ENCODE peak calls at places on chromosomes 3 and 15, in nine cellular contexts. One of them, this sample, is unnamed. For H3K4me1, the result is how much of the 10 kb centered on the place peaks cover.

GRCh38 chr15:64515196-64515595 is 54.8 kb downstream of the ZNF609 start:
- DNase-seq in aorta: no peak
- DNase-seq in transverse colon: no peak
- DNase-seq in sigmoid colon: no peak
- DNase-seq in fibroblast of lung: no peak
- DNase-seq in upper lobe of right lung: no peak
- DNase-seq in GM23248: no peak
- DNase-seq in hepatocyte: no peak
- DNase-seq in tibial artery: no peak
- DNase-seq in this sample: no peak

GRCh38 chr3:38128303-38128655 is 8.6 kb downstream of the ACAA1 start:
- DNase-seq in aorta: no peak
- DNase-seq in transverse colon: no peak
- DNase-seq in sigmoid colon: no peak
- DNase-seq in fibroblast of lung: no peak
- DNase-seq in upper lobe of right lung: no peak
- DNase-seq in GM23248: no peak
- DNase-seq in hepatocyte: no peak
- DNase-seq in tibial artery: no peak
- DNase-seq in this sample: no peak

GRCh38 chr3:21729888-21730459 is 21.0 kb downstream of the ZNF385D start:
- DNase-seq in aorta: no peak
- DNase-seq in transverse colon: no peak
- DNase-seq in sigmoid colon: no peak
- DNase-seq in fibroblast of lung: peak
- DNase-seq in upper lobe of right lung: no peak
- DNase-seq in GM23248: peak
- DNase-seq in hepatocyte: no peak
- DNase-seq in tibial artery: no peak
- DNase-seq in this sample: no peak

GRCh38 chr15:20355256-20355868 is 186.2 kb downstream of the GOLGA6L6 start:
- DNase-seq in aorta: peak
- DNase-seq in transverse colon: no peak
- DNase-seq in sigmoid colon: peak
- DNase-seq in fibroblast of lung: no peak
- DNase-seq in upper lobe of right lung: peak
- DNase-seq in GM23248: no peak
- DNase-seq in hepatocyte: no peak
- DNase-seq in tibial artery: no peak
- DNase-seq in this sample: no peak

GRCh38 chr3:194661946-194662345 is 10.0 kb downstream of the LSG1 start:
- DNase-seq in aorta: no peak
- DNase-seq in transverse colon: no peak
- DNase-seq in sigmoid colon: no peak
- DNase-seq in fibroblast of lung: no peak
- DNase-seq in upper lobe of right lung: no peak
- DNase-seq in GM23248: no peak
- DNase-seq in hepatocyte: no peak
- DNase-seq in tibial artery: no peak
- DNase-seq in this sample: no peak

GRCh38 chr3:152460936-152461335 is 192.2 kb downstream of the MBNL1 start:
- DNase-seq in aorta: no peak
- DNase-seq in transverse colon: peak
- DNase-seq in sigmoid colon: no peak
- DNase-seq in fibroblast of lung: no peak
- DNase-seq in upper lobe of right lung: no peak
- DNase-seq in GM23248: no peak
- DNase-seq in hepatocyte: no peak
- DNase-seq in tibial artery: no peak
- DNase-seq in this sample: no peak

GRCh38 chr3:37770938-37771918 is 90.5 kb upstream of the CTDSPL start:
- DNase-seq in aorta: no peak
- DNase-seq in transverse colon: no peak
- DNase-seq in sigmoid colon: no peak
- DNase-seq in fibroblast of lung: no peak
- DNase-seq in upper lobe of right lung: no peak
- DNase-seq in GM23248: no peak
- DNase-seq in hepatocyte: no peak
- DNase-seq in tibial artery: peak
- DNase-seq in this sample: no peak

GRCh38 chr3:187208159-187208558 is 10.9 kb downstream of the RTP1 start:
- DNase-seq in aorta: no peak
- DNase-seq in transverse colon: no peak
- DNase-seq in sigmoid colon: no peak
- DNase-seq in fibroblast of lung: no peak
- DNase-seq in upper lobe of right lung: no peak
- DNase-seq in GM23248: peak
- DNase-seq in hepatocyte: peak
- DNase-seq in tibial artery: no peak
- DNase-seq in this sample: peak

GRCh38 chr15:90086868-90087268 is 15.4 kb downstream of the IDH2 start:
- DNase-seq in aorta: no peak
- DNase-seq in transverse colon: peak
- DNase-seq in sigmoid colon: no peak
- DNase-seq in fibroblast of lung: peak
- DNase-seq in upper lobe of right lung: peak
- DNase-seq in GM23248: peak
- DNase-seq in hepatocyte: no peak
- DNase-seq in tibial artery: no peak
- DNase-seq in this sample: no peak

GRCh38 chr3:69511361-69511760 is 125.5 kb upstream of the FRMD4B start:
- DNase-seq in aorta: no peak
- DNase-seq in transverse colon: no peak
- DNase-seq in sigmoid colon: no peak
- DNase-seq in fibroblast of lung: no peak
- DNase-seq in upper lobe of right lung: no peak
- DNase-seq in GM23248: no peak
- DNase-seq in hepatocyte: no peak
- DNase-seq in tibial artery: no peak
- DNase-seq in this sample: no peak

GRCh38 chr3:104952587-104952986 is 414.1 kb upstream of the ALCAM start:
- DNase-seq in aorta: no peak
- DNase-seq in transverse colon: no peak
- DNase-seq in sigmoid colon: no peak
- DNase-seq in fibroblast of lung: peak
- DNase-seq in upper lobe of right lung: no peak
- DNase-seq in GM23248: peak
- DNase-seq in hepatocyte: no peak
- DNase-seq in tibial artery: no peak
- DNase-seq in this sample: no peak

GRCh38 chr3:192831111-192831644 is 86.5 kb downstream of the MB21D2 start:
- DNase-seq in aorta: no peak
- DNase-seq in transverse colon: no peak
- DNase-seq in sigmoid colon: no peak
- DNase-seq in fibroblast of lung: peak
- DNase-seq in upper lobe of right lung: no peak
- DNase-seq in GM23248: peak
- DNase-seq in hepatocyte: no peak
- DNase-seq in tibial artery: no peak
- DNase-seq in this sample: no peak

GRCh38 chr3:177615015-177615414 is 417.7 kb upstream of the TBL1XR1 start:
- DNase-seq in aorta: peak
- DNase-seq in transverse colon: peak
- DNase-seq in sigmoid colon: peak
- DNase-seq in fibroblast of lung: peak
- DNase-seq in upper lobe of right lung: peak
- DNase-seq in GM23248: peak
- DNase-seq in hepatocyte: no peak
- DNase-seq in tibial artery: peak
- DNase-seq in this sample: peak

GRCh38 chr3:21449738-21450137 is 301.3 kb downstream of the ZNF385D start:
- DNase-seq in aorta: no peak
- DNase-seq in transverse colon: no peak
- DNase-seq in sigmoid colon: no peak
- DNase-seq in fibroblast of lung: no peak
- DNase-seq in upper lobe of right lung: no peak
- DNase-seq in GM23248: no peak
- DNase-seq in hepatocyte: no peak
- DNase-seq in tibial artery: no peak
- DNase-seq in this sample: no peak

GRCh38 chr15:63349156-63349555 is 32.5 kb downstream of the CA12 start:
- DNase-seq in aorta: no peak
- DNase-seq in transverse colon: no peak
- DNase-seq in sigmoid colon: no peak
- DNase-seq in fibroblast of lung: no peak
- DNase-seq in upper lobe of right lung: no peak
- DNase-seq in GM23248: peak
- DNase-seq in hepatocyte: no peak
- DNase-seq in tibial artery: no peak
- DNase-seq in this sample: no peak

GRCh38 chr3:25834346-25834745 is 44.5 kb downstream of the OXSM start:
- DNase-seq in aorta: no peak
- DNase-seq in transverse colon: no peak
- DNase-seq in sigmoid colon: no peak
- DNase-seq in fibroblast of lung: no peak
- DNase-seq in upper lobe of right lung: no peak
- DNase-seq in GM23248: no peak
- DNase-seq in hepatocyte: no peak
- DNase-seq in tibial artery: no peak
- DNase-seq in this sample: no peak
- H3K4me3 ChIP-seq in aorta: no peak
- H3K4me3 ChIP-seq in transverse colon: no peak
- H3K4me3 ChIP-seq in sigmoid colon: no peak
- H3K4me3 ChIP-seq in fibroblast of lung: no peak
- H3K4me3 ChIP-seq in upper lobe of right lung: no peak
- H3K4me3 ChIP-seq in GM23248: no peak
- H3K4me3 ChIP-seq in hepatocyte: no peak
- H3K4me3 ChIP-seq in tibial artery: no peak
- H3K4me3 ChIP-seq in this sample: no peak

GRCh38 chr15:72216079-72216478 is 14.9 kb downstream of the PKM start:
- DNase-seq in aorta: no peak
- DNase-seq in transverse colon: no peak
- DNase-seq in sigmoid colon: no peak
- DNase-seq in fibroblast of lung: no peak
- DNase-seq in upper lobe of right lung: no peak
- DNase-seq in GM23248: no peak
- DNase-seq in hepatocyte: no peak
- DNase-seq in tibial artery: no peak
- DNase-seq in this sample: peak

GRCh38 chr15:72222433-72222832 is 8.6 kb downstream of the PKM start:
- DNase-seq in aorta: no peak
- DNase-seq in transverse colon: peak
- DNase-seq in sigmoid colon: peak
- DNase-seq in fibroblast of lung: peak
- DNase-seq in upper lobe of right lung: no peak
- DNase-seq in GM23248: peak
- DNase-seq in hepatocyte: no peak
- DNase-seq in tibial artery: peak
- DNase-seq in this sample: peak

GRCh38 chr15:72217216-72217615 is 13.8 kb downstream of the PKM start:
- DNase-seq in aorta: no peak
- DNase-seq in transverse colon: no peak
- DNase-seq in sigmoid colon: no peak
- DNase-seq in fibroblast of lung: no peak
- DNase-seq in upper lobe of right lung: no peak
- DNase-seq in GM23248: no peak
- DNase-seq in hepatocyte: no peak
- DNase-seq in tibial artery: no peak
- DNase-seq in this sample: no peak

DNA sequence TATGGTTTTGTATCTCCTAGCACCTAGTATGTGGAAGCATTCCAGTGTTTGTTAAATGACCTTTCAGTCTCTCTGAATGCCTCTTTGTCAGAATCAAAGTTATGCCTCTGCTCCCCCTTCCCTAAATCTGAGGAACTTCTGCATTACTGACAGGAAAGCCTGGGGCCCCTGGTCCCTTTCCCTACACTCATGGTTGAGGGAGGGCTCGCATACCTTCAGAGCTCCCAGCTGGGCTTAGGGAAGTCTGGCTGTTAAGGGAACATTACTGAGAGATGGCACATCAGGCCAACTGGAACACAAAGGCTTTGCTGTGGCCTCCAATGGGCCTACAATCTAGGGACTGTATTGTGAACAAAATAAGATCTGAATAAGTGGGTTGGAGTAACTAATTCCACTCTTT is 10.3 kb downstream of the PKM start:
- DNase-seq in aorta: no peak
- DNase-seq in transverse colon: no peak
- DNase-seq in sigmoid colon: no peak
- DNase-seq in fibroblast of lung: no peak
- DNase-seq in upper lobe of right lung: no peak
- DNase-seq in GM23248: no peak
- DNase-seq in hepatocyte: no peak
- DNase-seq in tibial artery: no peak
- DNase-seq in this sample: no peak
- H3K4me1 ChIP-seq in aorta: under half
- H3K4me1 ChIP-seq in transverse colon: under half
- H3K4me1 ChIP-seq in sigmoid colon: under half
- H3K4me1 ChIP-seq in fibroblast of lung: under half
- H3K4me1 ChIP-seq in upper lobe of right lung: under half
- H3K4me1 ChIP-seq in GM23248: under half
- H3K4me1 ChIP-seq in hepatocyte: under half
- H3K4me1 ChIP-seq in tibial artery: under half
- H3K4me1 ChIP-seq in this sample: under half

DNA sequence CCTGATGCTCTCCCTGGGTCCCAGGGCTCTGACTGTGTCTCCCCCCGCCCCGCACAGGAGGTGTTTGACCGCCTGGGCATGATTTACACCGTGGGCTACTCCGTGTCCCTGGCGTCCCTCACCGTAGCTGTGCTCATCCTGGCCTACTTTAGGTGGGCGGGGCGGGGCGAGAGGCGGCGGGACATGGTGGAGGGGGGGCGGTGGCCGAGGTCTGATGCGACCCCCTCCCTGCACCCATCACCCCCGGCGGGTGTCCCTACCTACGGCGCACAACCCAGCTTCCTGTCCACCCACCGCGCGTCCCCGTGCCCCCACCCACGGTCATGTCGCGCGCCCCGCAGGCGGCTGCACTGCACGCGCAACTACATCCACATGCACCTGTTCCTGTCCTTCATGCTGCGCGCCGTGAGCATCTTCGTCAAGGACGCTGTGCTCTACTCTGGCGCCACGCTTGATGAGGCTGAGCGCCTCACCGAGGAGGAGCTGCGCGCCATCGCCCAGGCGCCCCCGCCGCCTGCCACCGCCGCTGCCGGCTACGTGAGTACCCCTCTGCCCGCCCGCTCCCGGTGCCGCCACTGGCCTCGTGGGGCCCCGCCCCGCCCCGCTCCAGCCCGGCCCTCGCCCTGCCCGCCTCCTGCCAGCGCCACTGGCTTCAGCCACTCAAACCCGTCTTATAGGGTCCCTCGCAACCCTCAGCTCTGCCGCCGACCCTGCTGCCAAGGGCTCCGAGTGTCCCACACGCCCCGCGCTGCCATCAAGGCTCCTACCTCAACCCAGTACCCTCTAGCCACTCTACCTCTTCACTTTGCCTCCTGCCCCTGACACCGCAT is 21.0 kb downstream of the PTH1R start:
- DNase-seq in aorta: peak
- DNase-seq in transverse colon: no peak
- DNase-seq in sigmoid colon: no peak
- DNase-seq in fibroblast of lung: no peak
- DNase-seq in upper lobe of right lung: no peak
- DNase-seq in GM23248: no peak
- DNase-seq in hepatocyte: no peak
- DNase-seq in tibial artery: no peak
- DNase-seq in this sample: no peak
- H3K4me3 ChIP-seq in aorta: no peak
- H3K4me3 ChIP-seq in transverse colon: no peak
- H3K4me3 ChIP-seq in sigmoid colon: no peak
- H3K4me3 ChIP-seq in fibroblast of lung: no peak
- H3K4me3 ChIP-seq in upper lobe of right lung: no peak
- H3K4me3 ChIP-seq in GM23248: no peak
- H3K4me3 ChIP-seq in hepatocyte: no peak
- H3K4me3 ChIP-seq in tibial artery: peak
- H3K4me3 ChIP-seq in this sample: no peak

GRCh38 chr3:75294124-75294523 is 370.0 kb upstream of the FRG2C start:
- DNase-seq in aorta: peak
- DNase-seq in transverse colon: peak
- DNase-seq in sigmoid colon: peak
- DNase-seq in fibroblast of lung: peak
- DNase-seq in upper lobe of right lung: peak
- DNase-seq in GM23248: peak
- DNase-seq in hepatocyte: peak
- DNase-seq in tibial artery: peak
- DNase-seq in this sample: peak
- H3K4me1 ChIP-seq in aorta: under half
- H3K4me1 ChIP-seq in transverse colon: under half
- H3K4me1 ChIP-seq in sigmoid colon: under half
- H3K4me1 ChIP-seq in fibroblast of lung: under half
- H3K4me1 ChIP-seq in upper lobe of right lung: under half
- H3K4me1 ChIP-seq in GM23248: under half
- H3K4me1 ChIP-seq in hepatocyte: under half
- H3K4me1 ChIP-seq in tibial artery: under half
- H3K4me1 ChIP-seq in this sample: under half

This sample was measured in small intestine.